ENCODE peak calls at places on chromosomes 7 and 10, in four cellular contexts. A is CD4-positive, alpha-beta T cell; W is suprapubic skin; V is endothelial cell. S is an unnamed sample.

GRCh38 chr7:5452470-5452899 is 28.9 kb upstream of the TNRC18 start:
- DNase-seq in A (no peak), W (no peak), V (no peak), S (no peak)

GRCh38 chr10:14099885-14100284 is 230.8 kb downstream of the FRMD4A start:
- DNase-seq in A (no peak), W (no peak), V (no peak), S (no peak)

GRCh38 chr7:43650457-43651052 is 67.6 kb downstream of the STK17A start:
- DNase-seq in A (no peak), W (no peak), V (no peak), S (no peak)

GRCh38 chr7:70631732-70632131 is 500.2 kb upstream of the GALNT17 start:
- DNase-seq in A (no peak), W (no peak), V (no peak), S (no peak)

GRCh38 chr7:134752006-134752760 is 27.3 kb upstream of the CALD1 start:
- DNase-seq in A (no peak), W (no peak), V (no peak), S (no peak)

GRCh38 chr10:24208661-24209420 is at the start of gene KIAA1217:
- DNase-seq in A (no peak), W (no peak), V (peak; percentile 48), S (peak; percentile 26)

GRCh38 chr7:151726875-151727578 is 149.9 kb downstream of the PRKAG2 start:
- DNase-seq in A (no peak), W (no peak), V (no peak), S (no peak)

GRCh38 chr7:17622443-17622842 is 317.9 kb downstream of the SNX13 start:
- DNase-seq in A (no peak), W (no peak), V (no peak), S (no peak)

GRCh38 chr10:72074413-72075183 is 13.8 kb downstream of the SPOCK2 start:
- DNase-seq in A (no peak), W (no peak), V (no peak), S (no peak)

GRCh38 chr10:13371879-13372470 is 23.9 kb upstream of the SEPHS1 start:
- DNase-seq in A (peak; percentile 24), W (no peak), V (peak; percentile 82), S (peak; percentile 51)

GRCh38 chr10:122441961-122442360 is 12.5 kb upstream of the ARMS2 start:
- DNase-seq in A (no peak), W (no peak), V (no peak), S (no peak)

GRCh38 chr10:30819306-30820190 is 190.0 kb upstream of the LYZL2 start:
- DNase-seq in A (no peak), W (no peak), V (no peak), S (no peak)

GRCh38 chr7:112199035-112199655 is 7.1 kb downstream of the DOCK4 start:
- DNase-seq in A (no peak), W (no peak), V (no peak), S (no peak)

GRCh38 chr7:108324053-108325038 is 131.9 kb downstream of the NRCAM start:
- DNase-seq in A (no peak), W (no peak), V (no peak), S (no peak)

GRCh38 chr7:158267737-158268435 is 319.7 kb downstream of the PTPRN2 start:
- DNase-seq in A (no peak), W (peak; percentile 37), V (no peak), S (no peak)

GRCh38 chr7:142853739-142854504 is 954 bp upstream of the EPHB6 start:
- DNase-seq in A (peak; percentile 56), W (peak; percentile 85), V (peak; percentile 62), S (peak; percentile 54)

GRCh38 chr7:65983965-65984654 is 2.1 kb upstream of the GUSB start:
- DNase-seq in A (no peak), W (peak; percentile 34), V (no peak), S (no peak)

GRCh38 chr10:3852147-3852904 is 67.3 kb upstream of the KLF6 start:
- DNase-seq in A (peak; percentile 51), W (peak; percentile 86), V (no peak), S (peak; percentile 29)

GRCh38 chr10:86756511-86757109 is at the start of gene BMPR1A:
- DNase-seq in A (peak; percentile 1), W (peak; percentile 87), V (no peak), S (peak; percentile 94)

GRCh38 chr10:80599424-80599847 is 61.7 kb downstream of the SH2D4B start:
- DNase-seq in A (no peak), W (no peak), V (peak; percentile 69), S (peak; percentile 34)

GRCh38 chr7:15709978-15710377 is 23.5 kb upstream of the MEOX2 start:
- DNase-seq in A (no peak), W (no peak), V (no peak), S (no peak)

GRCh38 chr10:92517034-92517655 is 56.7 kb downstream of the IDE start:
- DNase-seq in A (peak; percentile 52), W (no peak), V (peak; percentile 60), S (peak; percentile 29)

GRCh38 chr10:79393221-79393923 is 46.1 kb downstream of the PPIF start:
- DNase-seq in A (no peak), W (no peak), V (no peak), S (no peak)

GRCh38 chr10:80264081-80265056 is 25.1 kb downstream of the MAT1A start:
- DNase-seq in A (no peak), W (no peak), V (no peak), S (no peak)

GRCh38 chr7:81462672-81463071 is 307.2 kb downstream of the HGF start:
- DNase-seq in A (no peak), W (no peak), V (no peak), S (no peak)

GRCh38 chr10:18455086-18455884 is 196.1 kb downstream of the NSUN6 start:
- DNase-seq in A (no peak), W (no peak), V (no peak), S (no peak)

DNA sequence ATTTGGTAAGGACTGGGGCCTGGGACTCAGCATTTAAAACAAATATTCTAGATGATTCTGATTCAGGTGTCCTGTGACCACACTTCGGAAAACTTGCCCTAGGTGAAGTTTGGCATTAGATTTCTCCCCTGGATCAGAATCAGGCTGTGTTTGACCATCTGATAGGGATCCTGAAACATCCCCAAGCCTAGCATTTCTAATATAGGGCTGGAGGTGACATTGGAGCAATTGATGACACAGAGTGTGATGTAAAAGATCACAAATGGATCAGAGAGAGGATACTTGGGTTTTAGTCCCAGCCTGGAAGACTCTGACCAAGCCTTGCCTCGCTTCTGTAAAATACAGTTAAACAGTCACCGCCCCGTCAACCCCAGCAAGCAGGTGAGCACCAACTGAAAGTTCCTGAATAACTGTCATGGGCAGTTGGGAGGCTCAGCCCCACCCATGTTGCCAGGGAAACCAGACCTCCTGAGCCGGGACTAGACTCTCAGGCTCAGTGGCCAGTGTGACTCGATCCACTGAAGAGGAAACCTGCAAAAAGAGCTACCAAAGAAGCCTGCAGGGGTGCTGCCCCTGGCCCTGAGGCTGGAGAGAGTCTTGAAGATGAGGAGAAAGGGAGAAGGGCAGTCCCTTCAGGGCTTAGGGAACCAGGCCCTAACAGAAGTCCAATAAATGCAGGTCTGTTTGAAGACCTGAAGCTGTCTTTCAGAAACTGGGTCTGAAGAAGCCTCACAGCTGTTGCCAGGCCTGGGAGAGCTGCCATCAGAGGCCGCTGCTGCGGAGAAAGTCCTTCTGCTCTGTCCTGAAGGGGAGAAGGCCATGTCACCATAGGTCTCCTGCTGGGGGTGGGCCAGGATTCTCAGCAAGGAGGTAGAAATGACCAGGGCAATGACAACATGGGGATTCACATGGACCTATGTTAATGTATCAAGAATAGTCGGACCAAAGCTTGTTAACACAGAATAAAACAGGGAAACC is 126.1 kb upstream of the KCNMA1 start:
- DNase-seq in A (no peak), W (no peak), V (no peak), S (no peak)
- TF ChIP-seq CTCF in A (no peak), W (no peak), V (no peak), S (no peak)

GRCh38 chr7:116633131-116633988 is 38.6 kb upstream of the MET start:
- DNase-seq in A (no peak), W (no peak), V (no peak), S (no peak)
- TF ChIP-seq CTCF in A (no peak), W (no peak), V (no peak), S (no peak)

GRCh38 chr10:94076325-94076841 is 82.7 kb downstream of the PLCE1 start:
- DNase-seq in A (no peak), W (no peak), V (no peak), S (no peak)
- TF ChIP-seq CTCF in A (no peak), W (no peak), V (peak; percentile 16), S (peak; percentile 48)

GRCh38 chr10:44032216-44032615 is 352.7 kb downstream of the CXCL12 start:
- DNase-seq in A (no peak), W (no peak), V (no peak), S (no peak)

GRCh38 chr10:44033008-44033407 is 351.9 kb downstream of the CXCL12 start:
- DNase-seq in A (no peak), W (no peak), V (no peak), S (no peak)

GRCh38 chr10:44028384-44029137 is 356.3 kb downstream of the CXCL12 start:
- DNase-seq in A (no peak), W (no peak), V (no peak), S (no peak)

GRCh38 chr10:44030681-44031080 is 354.2 kb downstream of the CXCL12 start:
- DNase-seq in A (no peak), W (no peak), V (no peak), S (no peak)

GRCh38 chr10:44030132-44030531 is 354.8 kb downstream of the CXCL12 start:
- DNase-seq in A (peak; percentile 3), W (no peak), V (no peak), S (no peak)
- TF ChIP-seq CTCF in A (no peak), W (no peak), V (no peak), S (peak; percentile 14)

GRCh38 chr10:132975976-132976682 is 33.8 kb upstream of the CFAP46 start:
- DNase-seq in A (no peak), W (no peak), V (no peak), S (no peak)

GRCh38 chr10:132974249-132974796 is 32.0 kb upstream of the CFAP46 start:
- DNase-seq in A (no peak), W (no peak), V (no peak), S (no peak)

GRCh38 chr10:132973903-132974241 is 31.5 kb upstream of the CFAP46 start:
- DNase-seq in A (no peak), W (no peak), V (no peak), S (no peak)

GRCh38 chr10:132977076-132977475 is 34.7 kb upstream of the CFAP46 start:
- DNase-seq in A (no peak), W (no peak), V (no peak), S (no peak)

GRCh38 chr10:132974886-132975881 is 32.8 kb upstream of the CFAP46 start:
- DNase-seq in A (no peak), W (no peak), V (no peak), S (no peak)
- TF ChIP-seq CTCF in A (no peak), W (no peak), V (no peak), S (no peak)

DNA sequence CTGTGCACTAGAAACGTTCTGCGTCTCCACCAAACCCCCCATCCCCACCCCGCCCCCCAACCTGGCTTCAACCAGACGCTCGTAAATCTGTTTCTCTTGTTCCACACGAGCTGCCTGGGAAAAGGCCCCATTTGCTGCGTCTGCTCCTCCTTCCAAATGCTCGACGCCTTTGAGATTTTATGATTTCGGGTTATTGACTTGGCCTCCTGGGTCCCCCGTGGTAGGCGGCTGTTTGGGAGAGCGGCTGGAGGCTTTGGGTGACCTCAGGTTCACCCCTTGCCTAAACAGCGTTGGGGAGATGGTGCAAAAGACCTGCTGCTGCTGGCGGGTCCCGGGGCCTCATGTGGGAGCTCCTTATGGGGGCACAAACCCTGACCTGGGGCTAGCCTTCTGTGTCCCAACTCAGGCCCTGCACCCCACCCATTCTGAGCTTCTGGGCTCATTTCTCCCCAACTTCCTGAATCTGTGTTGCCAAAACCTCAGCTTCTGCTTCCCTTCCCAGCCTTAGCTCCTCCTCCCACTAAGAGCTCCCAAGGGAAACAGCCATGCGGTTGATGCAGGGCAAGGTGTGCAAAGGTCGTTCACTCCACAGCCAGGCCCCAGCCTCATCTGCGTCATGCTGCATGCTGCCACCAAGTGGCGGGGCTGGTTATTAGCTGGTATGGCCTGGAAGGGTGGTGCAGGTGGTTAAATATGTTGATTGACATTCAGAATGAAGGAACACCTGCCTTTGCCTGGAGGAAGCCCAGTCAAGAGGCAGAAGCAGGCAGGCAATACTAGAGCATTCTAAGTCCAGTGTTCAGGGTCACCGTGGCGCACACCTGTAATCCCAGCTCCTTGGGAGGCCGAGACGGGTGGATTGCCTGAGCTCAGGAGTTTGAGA is 49.1 kb upstream of the ELN start:
- DNase-seq in A (no peak), W (no peak), V (peak; percentile 49), S (no peak)
- TF ChIP-seq CTCF in A (no peak), W (peak; percentile 29), V (no peak), S (peak; percentile 46)